ENCODE peak calls at places on chromosomes 7 and 10, in six cellular contexts. I is prostate gland, F is NCI-H460, Q is GM20000, L is AG04449, H is cardiac fibroblast. D is an unnamed sample.

GRCh38 chr10:78220781-78221180 is 187.1 kb downstream of the RPS24 start:
- DNase-seq in L (no peak), F (no peak), H (no peak), I (no peak), Q (no peak), D (no peak)

GRCh38 chr7:54906963-54907362 is 111.9 kb upstream of the EGFR start:
- DNase-seq in H (no peak), I (no peak), F (no peak), L (no peak), Q (no peak), D (no peak)

GRCh38 chr7:128194533-128195282 is 46.4 kb upstream of the LEP start:
- DNase-seq in F (no peak), Q (no peak), I (no peak), H (no peak), L (no peak), D (no peak)

GRCh38 chr7:108415821-108416536 is 40.3 kb downstream of the NRCAM start:
- DNase-seq in Q (peak), I (no peak), H (peak), F (peak), L (no peak), D (peak)

GRCh38 chr7:103912906-103913610 is 76.4 kb downstream of the RELN start:
- DNase-seq in I (no peak), L (peak), H (peak), Q (no peak), F (no peak), D (no peak)

GRCh38 chr10:43225787-43226153 is 41.1 kb downstream of the RASGEF1A start:
- DNase-seq in H (no peak), F (no peak), L (no peak), I (no peak), Q (no peak), D (no peak)

GRCh38 chr10:71509444-71509843 is 112.7 kb downstream of the CDH23 start:
- DNase-seq in L (no peak), Q (no peak), F (no peak), I (no peak), H (peak), D (no peak)

GRCh38 chr7:87564290-87564963 is 36.3 kb downstream of the ABCB1 start:
- DNase-seq in I (no peak), Q (peak), L (no peak), F (peak), H (peak), D (peak)

GRCh38 chr7:78125884-78126283 is 327.3 kb downstream of the PHTF2 start:
- DNase-seq in I (no peak), F (peak), Q (no peak), L (no peak), H (peak), D (no peak)

GRCh38 chr7:42940985-42941847 is 9.0 kb downstream of the MRPL32 start:
- DNase-seq in Q (peak), H (peak), I (peak), F (peak), L (peak), D (peak)

GRCh38 chr7:133770863-133771492 is 356.2 kb upstream of the LRGUK start:
- DNase-seq in H (peak), F (no peak), I (peak), Q (no peak), L (peak), D (no peak)

GRCh38 chr7:1046722-1047679 is 2.7 kb downstream of the GPR146 start:
- DNase-seq in L (no peak), I (peak), Q (no peak), F (no peak), H (no peak), D (no peak)

GRCh38 chr10:106705576-106706526 is 458.7 kb downstream of the SORCS1 start:
- DNase-seq in H (peak), I (peak), Q (peak), L (no peak), F (peak), D (peak)

GRCh38 chr7:127858915-127859189 is 172.4 kb downstream of the LRRC4 start:
- DNase-seq in I (no peak), L (no peak), F (no peak), H (no peak), Q (no peak), D (no peak)

GRCh38 chr7:47941136-47941844 is 7.0 kb downstream of the PKD1L1 start:
- DNase-seq in F (no peak), H (peak), Q (no peak), I (no peak), L (peak), D (no peak)

GRCh38 chr7:71286924-71287323 is 155.0 kb downstream of the GALNT17 start:
- DNase-seq in Q (no peak), L (no peak), I (no peak), F (no peak), H (no peak), D (no peak)

GRCh38 chr10:25261110-25261509 is 86.3 kb downstream of the GPR158 start:
- DNase-seq in Q (no peak), F (no peak), L (no peak), H (no peak), I (no peak), D (no peak)

GRCh38 chr10:78331391-78331922 is 297.8 kb downstream of the RPS24 start:
- DNase-seq in L (no peak), F (no peak), Q (no peak), H (peak), I (peak), D (no peak)

GRCh38 chr10:112926906-112927688 is 22.9 kb upstream of the TCF7L2 start:
- DNase-seq in L (no peak), H (no peak), I (no peak), Q (no peak), F (no peak), D (no peak)

GRCh38 chr7:35263396-35263795 is 9.5 kb upstream of the TBX20 start:
- DNase-seq in H (no peak), I (no peak), Q (no peak), L (no peak), F (no peak), D (no peak)

GRCh38 chr7:103379270-103379975 is 32.0 kb downstream of the PSMC2 start:
- DNase-seq in L (no peak), I (no peak), F (no peak), H (no peak), Q (no peak), D (no peak)

GRCh38 chr7:6589151-6589828 is 531 bp upstream of the INTS15 start:
- DNase-seq in L (no peak), F (no peak), I (no peak), Q (peak), H (no peak), D (no peak)

GRCh38 chr7:137987968-137988367 is 13.9 kb downstream of the CREB3L2 start:
- DNase-seq in H (no peak), Q (peak), F (no peak), I (no peak), L (no peak), D (no peak)

GRCh38 chr10:77926566-77927342 is at the start of gene DLG5:
- DNase-seq in L (no peak), F (peak), Q (peak), I (peak), H (peak), D (peak)

GRCh38 chr7:135645296-135645904 is 16.9 kb upstream of the STMP1 start:
- DNase-seq in H (peak), Q (peak), F (peak), L (no peak), I (peak), D (peak)

GRCh38 chr7:127571741-127572505 is 13.5 kb downstream of the GCC1 start:
- DNase-seq in L (no peak), F (no peak), Q (no peak), H (peak), I (no peak), D (no peak)

GRCh38 chr10:55628260-55628701 is 732.8 kb downstream of the ZWINT start:
- DNase-seq in H (no peak), L (no peak), Q (no peak), F (peak), I (no peak), D (peak)

GRCh38 chr10:75211007-75211735 is 575 bp downstream of the VDAC2 start:
- DNase-seq in L (no peak), Q (peak), I (no peak), H (peak), F (peak), D (peak)

GRCh38 chr7:47170516-47170915 is 411.4 kb downstream of the TNS3 start:
- DNase-seq in H (peak), Q (no peak), F (no peak), I (no peak), L (no peak), D (peak)

GRCh38 chr7:127252736-127253288 is at the start of gene GRM8:
- DNase-seq in I (peak), H (peak), Q (peak), L (no peak), F (no peak), D (peak)

GRCh38 chr10:43390791-43391190 is 18.2 kb downstream of the HNRNPF start:
- DNase-seq in F (peak), Q (no peak), I (no peak), L (no peak), H (peak), D (peak)

GRCh38 chr10:114604357-114605129 is 53.5 kb downstream of the ABLIM1 start:
- DNase-seq in F (peak), I (no peak), H (no peak), L (no peak), Q (no peak), D (no peak)

GRCh38 chr10:97016728-97017473 is 168.9 kb downstream of the SLIT1 start:
- DNase-seq in Q (peak), I (no peak), L (no peak), F (no peak), H (no peak), D (no peak)

GRCh38 chr10:65570143-65571010 is 1355.5 kb upstream of the LRRTM3 start:
- DNase-seq in L (no peak), Q (no peak), H (peak), F (peak), I (peak), D (peak)

GRCh38 chr7:107708956-107709355 is 35.0 kb upstream of the CBLL1 start:
- DNase-seq in F (no peak), Q (no peak), L (no peak), I (no peak), H (peak), D (no peak)

GRCh38 chr7:108000875-108001758 is 1.8 kb downstream of the LAMB1 start:
- DNase-seq in Q (no peak), F (no peak), I (no peak), L (no peak), H (peak), D (peak)

GRCh38 chr10:3786295-3786981 is 1.4 kb upstream of the KLF6 start:
- DNase-seq in H (peak), I (no peak), Q (no peak), F (no peak), L (no peak), D (peak)

GRCh38 chr10:8768854-8769253 is 714.4 kb downstream of the GATA3 start:
- DNase-seq in I (no peak), H (no peak), F (no peak), Q (no peak), L (no peak), D (peak)

GRCh38 chr10:127384532-127384931 is 164.6 kb upstream of the NPS start:
- DNase-seq in Q (no peak), I (no peak), F (no peak), L (no peak), H (no peak), D (no peak)

D was measured in mesendoderm.